ENCODE peak calls at places on chromosomes 6 and 20, in six cellular contexts. G is esophagus squamous epithelium; O is Peyer's patch; L is HL-60; Q is OCI-LY7; J is CD8-positive, alpha-beta T cell. S is an unnamed sample.

GRCh38 chr6:112332274-112332673 is 14.9 kb upstream of the RFPL4B start:
- DNase-seq in G (no peak), O (no peak), L (no peak), Q (no peak), J (no peak), S (peak)

GRCh38 chr20:51028616-51029263 is 5.8 kb upstream of the KCNG1 start:
- DNase-seq in G (no peak), O (no peak), L (no peak), Q (no peak), J (no peak), S (no peak)

GRCh38 chr6:151763303-151763702 is 44.2 kb upstream of the ESR1 start:
- DNase-seq in G (no peak), O (no peak), L (no peak), Q (no peak), J (no peak), S (peak)

GRCh38 chr6:71444222-71444621 is 155.6 kb downstream of the OGFRL1 start:
- DNase-seq in G (no peak), O (no peak), L (no peak), Q (no peak), J (no peak), S (no peak)

GRCh38 chr6:147390909-147391536 is 117.5 kb upstream of the SAMD5 start:
- DNase-seq in G (no peak), O (no peak), L (no peak), Q (peak), J (no peak), S (peak)

GRCh38 chr20:12941025-12941424 is 67.7 kb upstream of the SPTLC3 start:
- DNase-seq in G (no peak), O (no peak), L (no peak), Q (no peak), J (no peak), S (peak)

GRCh38 chr20:62832951-62833391 is 16.1 kb downstream of the COL9A3 start:
- DNase-seq in G (no peak), O (peak), L (peak), Q (no peak), J (peak), S (no peak)

GRCh38 chr6:116313377-116313776 is 33.6 kb upstream of the TSPYL1 start:
- DNase-seq in G (no peak), O (no peak), L (no peak), Q (no peak), J (no peak), S (peak)

GRCh38 chr20:38159539-38159938 is 5.5 kb downstream of the TGM2 start:
- DNase-seq in G (no peak), O (no peak), L (no peak), Q (no peak), J (no peak), S (no peak)

GRCh38 chr6:153511896-153512496 is 380.9 kb upstream of the RGS17 start:
- DNase-seq in G (no peak), O (no peak), L (peak), Q (peak), J (no peak), S (peak)

GRCh38 chr6:3494391-3495100 is 37.7 kb upstream of the SLC22A23 start:
- DNase-seq in G (no peak), O (no peak), L (no peak), Q (no peak), J (no peak), S (no peak)
- H3K4me3 ChIP-seq in G (no peak), O (no peak), L (no peak), Q (no peak), J (no peak), S (no peak)

GRCh38 chr6:34950849-34951248 is 61.8 kb downstream of the ANKS1A start:
- DNase-seq in G (no peak), O (no peak), L (no peak), Q (no peak), J (no peak), S (no peak)
- TF ChIP-seq CTCF in G (no peak), O (no peak), L (no peak), Q (no peak), J (no peak), S (no peak)

GRCh38 chr20:3085571-3086072 is 1.1 kb upstream of the AVP start:
- DNase-seq in G (no peak), O (no peak), L (no peak), Q (no peak), J (no peak), S (no peak)
- H3K4me3 ChIP-seq in G (no peak), O (no peak), L (no peak), Q (no peak), J (no peak), S (no peak)

GRCh38 chr6:108558372-108559096 is 2.2 kb upstream of the FOXO3 start:
- DNase-seq in G (peak), O (peak), L (peak), Q (peak), J (peak), S (peak)

GRCh38 chr6:108556864-108557493 is 3.7 kb upstream of the FOXO3 start:
- DNase-seq in G (no peak), O (no peak), L (no peak), Q (no peak), J (no peak), S (no peak)

GRCh38 chr6:108559097-108559883 is 1.4 kb upstream of the FOXO3 start:
- DNase-seq in G (peak), O (peak), L (peak), Q (peak), J (peak), S (peak)

GRCh38 chr6:108556250-108556649 is 4.5 kb upstream of the FOXO3 start:
- DNase-seq in G (no peak), O (no peak), L (no peak), Q (no peak), J (no peak), S (no peak)

DNA sequence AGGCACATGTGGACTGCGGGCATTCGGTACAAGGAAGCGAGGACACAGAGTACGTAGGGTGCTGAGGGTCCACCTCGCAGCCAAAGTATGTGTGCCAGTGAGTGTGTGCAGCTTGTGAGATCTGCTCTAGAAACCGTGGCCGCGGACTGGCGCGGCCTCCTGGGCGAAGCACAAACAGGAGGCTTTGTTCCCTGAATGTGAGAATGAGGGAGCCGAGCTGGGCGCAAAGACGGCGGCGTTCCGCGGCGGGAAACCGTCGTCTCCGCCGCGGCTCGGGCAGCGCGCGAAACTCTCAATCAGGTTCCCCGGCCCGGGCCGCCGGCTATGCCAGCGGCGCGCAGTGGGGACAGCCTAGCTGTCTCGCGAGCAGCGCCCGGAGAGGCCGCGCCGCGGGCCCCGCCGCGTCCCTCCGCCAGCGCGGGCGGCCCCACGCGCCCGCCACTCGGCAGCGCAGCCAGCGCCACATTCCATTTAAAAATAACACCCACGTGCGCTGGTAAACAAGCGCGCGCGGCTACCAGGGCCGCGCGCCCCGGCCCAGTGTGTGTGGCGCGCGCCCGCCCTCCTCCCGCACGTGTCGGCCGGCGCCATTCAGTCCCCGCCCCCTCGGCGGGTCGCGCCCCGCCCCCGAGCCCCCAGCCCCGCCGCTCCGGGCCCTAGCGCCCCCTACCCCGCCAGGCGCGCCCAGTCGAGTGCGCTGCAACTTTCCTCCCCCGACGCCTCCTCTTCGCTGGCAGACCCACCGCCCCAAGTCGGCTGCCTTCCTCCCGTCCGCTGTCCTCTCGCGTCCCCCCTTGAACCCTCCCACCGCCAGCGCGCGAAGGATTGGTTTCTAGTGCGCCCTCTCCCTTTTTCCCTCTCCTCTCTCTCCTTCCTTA is 3.0 kb upstream of the FOXO3 start:
- DNase-seq in G (peak), O (peak), L (peak), Q (peak), J (peak), S (peak)
- TF ChIP-seq CTCF in G (no peak), O (no peak), L (no peak), Q (peak), J (no peak), S (no peak)

DNA sequence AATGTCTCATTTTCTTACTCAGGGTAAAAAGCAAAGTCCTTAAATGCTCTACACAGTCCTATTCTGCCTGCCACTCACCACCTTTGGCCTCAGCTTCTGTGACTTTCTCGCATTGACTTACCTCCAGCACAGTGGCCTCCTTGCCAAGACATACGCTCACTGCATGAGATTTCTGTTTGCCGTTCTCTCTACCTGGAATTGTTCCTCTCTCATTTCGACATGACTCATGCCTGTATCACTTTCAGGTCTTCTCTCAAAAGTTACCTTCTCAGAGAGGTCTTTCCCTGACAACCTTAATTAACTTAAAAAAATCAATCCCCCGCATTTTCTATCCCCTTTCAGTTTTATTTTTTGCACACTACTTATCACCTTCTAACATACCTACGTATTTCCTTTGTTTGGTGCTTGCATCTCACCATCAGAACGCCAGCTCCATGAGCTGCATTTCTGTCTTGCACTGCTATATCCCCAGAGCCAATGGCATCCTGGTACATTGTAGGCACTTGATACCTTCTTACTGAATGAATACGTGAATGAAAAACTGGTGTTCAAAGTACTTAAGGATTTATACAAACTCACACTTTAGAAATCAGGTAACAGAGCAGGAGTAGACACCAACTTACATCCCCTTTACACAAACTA is 24.5 kb downstream of the TENT5A start:
- DNase-seq in G (no peak), O (no peak), L (no peak), Q (no peak), J (no peak), S (no peak)
- H3K4me3 ChIP-seq in G (no peak), O (no peak), L (no peak), Q (no peak), J (no peak), S (no peak)

GRCh38 chr20:9093203-9093962 is 24.5 kb downstream of the PLCB4 start:
- DNase-seq in G (no peak), O (no peak), L (no peak), Q (no peak), J (no peak), S (peak)
- TF ChIP-seq CTCF in G (no peak), O (no peak), L (no peak), Q (no peak), J (no peak), S (no peak)

DNA sequence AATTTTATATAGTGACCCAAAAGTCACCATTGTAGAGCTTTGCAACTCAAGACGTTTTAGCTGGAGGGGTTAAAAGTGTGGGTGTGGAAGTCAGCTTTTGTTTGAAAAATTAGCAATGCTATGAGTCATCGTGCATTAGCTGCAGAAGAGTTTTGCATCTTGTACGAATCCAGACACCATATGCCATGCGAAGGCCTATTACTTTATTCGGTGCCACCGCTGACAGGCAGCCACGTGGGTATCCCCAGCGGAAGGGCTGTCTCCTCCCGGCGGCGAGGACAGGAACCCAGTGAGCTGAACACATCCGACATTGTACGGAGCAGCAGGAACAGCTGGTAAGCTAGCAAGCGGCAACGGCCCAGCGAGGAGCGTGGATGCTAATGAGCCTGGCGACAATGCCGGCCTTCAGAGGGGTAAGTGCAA is 84.4 kb downstream of the INSM1 start:
- DNase-seq in G (peak), O (peak), L (no peak), Q (no peak), J (peak), S (peak)
- H3K4me3 ChIP-seq in G (no peak), O (no peak), L (no peak), Q (no peak), J (no peak), S (no peak)

GRCh38 chr6:157221049-157221816 is 102.1 kb downstream of the TMEM242 start:
- DNase-seq in G (no peak), O (peak), L (peak), Q (peak), J (peak), S (peak)
- TF ChIP-seq CTCF in G (peak), O (no peak), L (no peak), Q (peak), J (no peak), S (peak)

GRCh38 chr6:22036699-22037098 is 260.1 kb downstream of the PRL start:
- DNase-seq in G (no peak), O (no peak), L (no peak), Q (no peak), J (no peak), S (no peak)
- H3K4me3 ChIP-seq in G (no peak), O (no peak), L (no peak), Q (no peak), J (no peak), S (no peak)